ENCODE peak calls at places on chromosomes 11 and 22, in four cellular contexts. One of them, this sample, is unnamed.

GRCh38 chr11:69111578-69112247 is 44.0 kb upstream of the SMIM38 start:
- DNase-seq in epithelial cell of esophagus: no peak
- DNase-seq in kidney epithelial cell: no peak
- DNase-seq in CD8-positive, alpha-beta T cell: no peak
- DNase-seq in this sample: no peak

GRCh38 chr22:46815132-46815531 is 52.7 kb downstream of the TBC1D22A start:
- DNase-seq in kidney epithelial cell: no peak
- DNase-seq in CD8-positive, alpha-beta T cell: no peak
- DNase-seq in epithelial cell of esophagus: peak
- DNase-seq in this sample: no peak

GRCh38 chr11:69429716-69430491 is 51.6 kb upstream of the LINC01488 start:
- DNase-seq in CD8-positive, alpha-beta T cell: no peak
- DNase-seq in epithelial cell of esophagus: no peak
- DNase-seq in kidney epithelial cell: no peak
- DNase-seq in this sample: no peak

GRCh38 chr11:9207229-9207628 is 57.9 kb downstream of the DENND5A start:
- DNase-seq in CD8-positive, alpha-beta T cell: no peak
- DNase-seq in kidney epithelial cell: no peak
- DNase-seq in epithelial cell of esophagus: no peak
- DNase-seq in this sample: no peak

GRCh38 chr11:119750056-119750455 is 21.1 kb upstream of the NECTIN1 start:
- DNase-seq in kidney epithelial cell: no peak
- DNase-seq in epithelial cell of esophagus: no peak
- DNase-seq in CD8-positive, alpha-beta T cell: no peak
- DNase-seq in this sample: no peak

GRCh38 chr22:27800250-27801131 is 1.1 kb downstream of the MN1 start:
- DNase-seq in kidney epithelial cell: no peak
- DNase-seq in epithelial cell of esophagus: peak
- DNase-seq in CD8-positive, alpha-beta T cell: no peak
- DNase-seq in this sample: no peak

GRCh38 chr11:110565344-110565684 is 135.6 kb downstream of the FDX1 start:
- DNase-seq in kidney epithelial cell: no peak
- DNase-seq in epithelial cell of esophagus: peak
- DNase-seq in CD8-positive, alpha-beta T cell: no peak
- DNase-seq in this sample: peak

GRCh38 chr11:68371176-68372041 is 59.0 kb downstream of the LRP5 start:
- DNase-seq in epithelial cell of esophagus: peak
- DNase-seq in CD8-positive, alpha-beta T cell: no peak
- DNase-seq in kidney epithelial cell: no peak
- DNase-seq in this sample: no peak

GRCh38 chr11:94702481-94702880 is 65.7 kb upstream of the AMOTL1 start:
- DNase-seq in CD8-positive, alpha-beta T cell: no peak
- DNase-seq in epithelial cell of esophagus: no peak
- DNase-seq in kidney epithelial cell: no peak
- DNase-seq in this sample: no peak

GRCh38 chr11:127766734-127767133 is 766.2 kb upstream of the KIRREL3 start:
- DNase-seq in CD8-positive, alpha-beta T cell: no peak
- DNase-seq in kidney epithelial cell: no peak
- DNase-seq in epithelial cell of esophagus: no peak
- DNase-seq in this sample: no peak

DNA sequence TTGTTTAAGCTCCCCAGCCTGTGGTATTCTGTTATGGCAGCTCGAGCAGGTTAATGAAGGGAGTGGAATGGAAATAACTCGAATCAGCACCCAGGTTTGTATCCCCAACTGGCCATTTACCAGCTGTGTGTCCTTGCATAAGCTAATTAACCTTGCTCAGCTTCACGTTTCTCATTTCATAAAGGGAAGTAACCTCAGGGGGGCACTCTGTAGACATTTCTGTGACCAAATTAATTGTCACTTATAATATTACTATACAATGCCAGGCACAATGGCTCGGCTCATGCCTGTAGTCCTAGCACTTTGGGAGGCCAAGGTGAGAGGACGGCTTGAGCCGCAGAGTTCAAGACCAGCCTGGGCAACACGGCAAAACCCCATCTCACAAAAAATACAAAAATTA is 13.8 kb downstream of the ADA2 start:
- DNase-seq in epithelial cell of esophagus: no peak
- DNase-seq in kidney epithelial cell: no peak
- DNase-seq in CD8-positive, alpha-beta T cell: no peak
- DNase-seq in this sample: no peak
- TF ChIP-seq CTCF in epithelial cell of esophagus: no peak
- TF ChIP-seq CTCF in kidney epithelial cell: no peak
- TF ChIP-seq CTCF in CD8-positive, alpha-beta T cell: no peak
- TF ChIP-seq CTCF in this sample: no peak

GRCh38 chr11:802018-802617 is 2.9 kb downstream of the PIDD1 start:
- DNase-seq in CD8-positive, alpha-beta T cell: no peak
- DNase-seq in kidney epithelial cell: no peak
- DNase-seq in epithelial cell of esophagus: no peak
- DNase-seq in this sample: no peak
- TF ChIP-seq CTCF in CD8-positive, alpha-beta T cell: no peak
- TF ChIP-seq CTCF in kidney epithelial cell: no peak
- TF ChIP-seq CTCF in epithelial cell of esophagus: no peak
- TF ChIP-seq CTCF in this sample: no peak

GRCh38 chr22:31995046-31995445 is 48.0 kb upstream of the SLC5A1 start:
- DNase-seq in CD8-positive, alpha-beta T cell: no peak
- DNase-seq in epithelial cell of esophagus: no peak
- DNase-seq in kidney epithelial cell: no peak
- DNase-seq in this sample: no peak
- TF ChIP-seq CTCF in CD8-positive, alpha-beta T cell: no peak
- TF ChIP-seq CTCF in epithelial cell of esophagus: no peak
- TF ChIP-seq CTCF in kidney epithelial cell: no peak
- TF ChIP-seq CTCF in this sample: peak

GRCh38 chr22:43743131-43743530 is 69.0 kb downstream of the EFCAB6 start:
- DNase-seq in CD8-positive, alpha-beta T cell: no peak
- DNase-seq in epithelial cell of esophagus: no peak
- DNase-seq in kidney epithelial cell: no peak
- DNase-seq in this sample: peak
- TF ChIP-seq CTCF in CD8-positive, alpha-beta T cell: no peak
- TF ChIP-seq CTCF in epithelial cell of esophagus: no peak
- TF ChIP-seq CTCF in kidney epithelial cell: peak
- TF ChIP-seq CTCF in this sample: no peak

GRCh38 chr11:71300187-71300586 is 47.8 kb upstream of the SHANK2 start:
- DNase-seq in CD8-positive, alpha-beta T cell: no peak
- DNase-seq in kidney epithelial cell: no peak
- DNase-seq in epithelial cell of esophagus: no peak
- DNase-seq in this sample: no peak

GRCh38 chr11:71301046-71301857 is 48.9 kb upstream of the SHANK2 start:
- DNase-seq in epithelial cell of esophagus: no peak
- DNase-seq in CD8-positive, alpha-beta T cell: no peak
- DNase-seq in kidney epithelial cell: no peak
- DNase-seq in this sample: no peak

GRCh38 chr11:71302534-71302909 is 50.1 kb upstream of the SHANK2 start:
- DNase-seq in kidney epithelial cell: no peak
- DNase-seq in CD8-positive, alpha-beta T cell: no peak
- DNase-seq in epithelial cell of esophagus: no peak
- DNase-seq in this sample: no peak

GRCh38 chr11:71302911-71303310 is 50.5 kb upstream of the SHANK2 start:
- DNase-seq in CD8-positive, alpha-beta T cell: no peak
- DNase-seq in kidney epithelial cell: no peak
- DNase-seq in epithelial cell of esophagus: no peak
- DNase-seq in this sample: no peak

DNA sequence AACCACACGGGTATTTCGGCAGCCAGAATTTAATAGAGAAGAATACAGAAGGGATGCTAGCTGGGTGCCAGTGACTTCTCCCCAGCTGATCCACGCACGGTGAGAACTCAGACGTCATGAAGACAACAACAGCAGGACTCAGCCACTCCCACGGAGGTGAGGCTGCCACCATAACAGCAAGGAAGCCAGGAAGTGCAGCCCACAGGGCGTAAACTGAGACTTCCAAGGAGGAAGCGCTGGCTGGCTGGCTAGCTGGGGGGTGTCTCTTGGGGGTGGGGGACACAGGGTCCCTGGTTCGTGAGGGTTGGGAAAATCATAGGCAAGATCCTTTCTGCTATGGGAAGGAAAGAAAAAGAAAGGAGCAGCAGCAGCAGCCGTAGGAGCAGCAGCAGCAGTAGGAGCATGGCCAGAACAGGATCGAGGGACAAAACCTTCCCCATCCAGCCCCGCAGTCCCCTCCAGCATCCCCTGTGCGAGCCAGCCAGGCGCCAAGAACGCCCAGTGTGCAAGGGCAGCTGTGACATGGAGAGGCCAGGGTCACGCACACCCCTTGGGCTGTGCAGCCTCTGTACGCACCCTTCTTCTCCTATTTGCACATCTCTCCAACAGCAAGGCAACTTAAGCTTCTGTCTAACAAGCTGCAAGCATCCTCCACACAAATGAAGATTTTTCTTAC is 49.6 kb upstream of the SHANK2 start:
- DNase-seq in epithelial cell of esophagus: no peak
- DNase-seq in kidney epithelial cell: no peak
- DNase-seq in CD8-positive, alpha-beta T cell: no peak
- DNase-seq in this sample: no peak
- TF ChIP-seq CTCF in epithelial cell of esophagus: no peak
- TF ChIP-seq CTCF in kidney epithelial cell: no peak
- TF ChIP-seq CTCF in CD8-positive, alpha-beta T cell: no peak
- TF ChIP-seq CTCF in this sample: no peak

DNA sequence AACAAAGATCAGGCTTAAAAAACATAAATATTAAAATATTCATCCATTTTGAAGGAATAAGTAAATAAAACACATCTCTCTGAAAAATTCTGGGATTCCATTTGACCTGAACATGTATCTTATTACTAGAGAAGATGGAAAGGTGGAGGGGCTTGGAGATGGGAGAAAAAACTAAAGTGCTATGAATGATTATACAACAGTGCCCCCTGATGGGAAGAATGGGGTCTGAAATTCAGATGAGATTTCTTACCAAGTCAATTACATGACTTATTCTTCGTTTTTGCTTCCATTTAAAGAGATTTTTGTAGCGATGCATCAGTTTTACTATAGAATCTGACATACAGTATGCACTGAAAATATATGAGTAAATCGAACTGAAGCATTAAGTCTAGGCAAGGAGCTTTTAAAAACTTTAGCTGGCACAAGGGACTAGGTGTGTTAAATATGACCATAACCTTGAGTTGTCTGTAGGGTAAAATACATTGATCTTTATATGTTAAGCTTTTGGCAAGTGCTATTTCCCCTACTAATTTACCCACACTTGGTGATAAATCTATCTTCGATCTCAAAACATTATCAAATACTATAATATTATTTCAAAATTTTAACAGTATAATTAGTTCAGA is 718.8 kb downstream of the CNTN5 start:
- DNase-seq in kidney epithelial cell: peak
- DNase-seq in CD8-positive, alpha-beta T cell: no peak
- DNase-seq in epithelial cell of esophagus: peak
- DNase-seq in this sample: peak
- TF ChIP-seq CTCF in kidney epithelial cell: peak
- TF ChIP-seq CTCF in CD8-positive, alpha-beta T cell: no peak
- TF ChIP-seq CTCF in epithelial cell of esophagus: peak
- TF ChIP-seq CTCF in this sample: peak

This sample was measured in MCF 10A.